ENCODE peak calls at places on chromosome 10, in four cellular contexts. L is upper lobe of right lung, Y is adipocyte, U is stomach. W is an unnamed sample.
A peak's percentile ranks its signal among the peaks of the same experiment; 100 is the strongest.

GRCh38 chr10:42979730-42980467 is 97.0 kb upstream of the RET start:
- DNase-seq in Y (no peak), U (peak; percentile 16), L (no peak), W (no peak)

GRCh38 chr10:71533936-71534335 is 137.2 kb downstream of the CDH23 start:
- DNase-seq in U (no peak), L (no peak), Y (no peak), W (no peak)

GRCh38 chr10:118672766-118673715 is 77.6 kb upstream of the PRLHR start:
- DNase-seq in L (no peak), U (no peak), Y (no peak), W (no peak)

GRCh38 chr10:93106631-93107072 is 33.0 kb downstream of the CYP26A1 start:
- DNase-seq in Y (no peak), L (no peak), U (no peak), W (peak; percentile 98)

GRCh38 chr10:70477661-70478162 is 855 bp upstream of the PALD1 start:
- DNase-seq in L (no peak), Y (no peak), U (no peak), W (peak; percentile 14)

GRCh38 chr10:18797286-18797685 is 138.1 kb downstream of the ARL5B start:
- DNase-seq in Y (no peak), L (no peak), U (no peak), W (peak; percentile 2)

GRCh38 chr10:49080071-49080470 is 35.3 kb downstream of the VSTM4 start:
- DNase-seq in L (peak; percentile 80), Y (peak; percentile 78), U (no peak), W (peak; percentile 87)

GRCh38 chr10:132307823-132308587 is at the start of gene STK32C:
- DNase-seq in L (peak; percentile 97), U (peak; percentile 92), Y (peak; percentile 98), W (peak; percentile 92)

GRCh38 chr10:110416776-110417732 is 80.7 kb upstream of the DUSP5 start:
- DNase-seq in L (no peak), Y (no peak), U (peak; percentile 71), W (no peak)

GRCh38 chr10:4673279-4674040 is 152.5 kb upstream of the AKR1E2 start:
- DNase-seq in U (no peak), L (no peak), Y (no peak), W (no peak)

GRCh38 chr10:121988361-121989324 is at the start of gene TACC2:
- DNase-seq in L (peak; percentile 72), U (no peak), Y (no peak), W (no peak)

GRCh38 chr10:109619914-109620313 is 303.4 kb downstream of the XPNPEP1 start:
- DNase-seq in U (no peak), L (no peak), Y (no peak), W (no peak)

GRCh38 chr10:77682408-77683087 is 44.9 kb upstream of the KCNMA1 start:
- DNase-seq in U (no peak), Y (no peak), L (no peak), W (no peak)

GRCh38 chr10:19629559-19629958 is 186.7 kb upstream of the PLXDC2 start:
- DNase-seq in U (peak; percentile 27), L (peak; percentile 69), Y (peak; percentile 77), W (peak; percentile 93)

GRCh38 chr10:10846476-10846875 is 171.2 kb upstream of the CELF2 start:
- DNase-seq in Y (no peak), L (no peak), U (no peak), W (no peak)

GRCh38 chr10:56522166-56522565 is 161.1 kb upstream of the ZWINT start:
- DNase-seq in Y (no peak), U (no peak), L (no peak), W (no peak)

GRCh38 chr10:99659868-99660366 is 608 bp downstream of the ENTPD7 start:
- DNase-seq in L (no peak), Y (peak; percentile 24), U (no peak), W (peak; percentile 10)

GRCh38 chr10:33008499-33009243 is 50.6 kb upstream of the ITGB1 start:
- DNase-seq in U (peak; percentile 65), Y (peak; percentile 94), L (no peak), W (peak; percentile 96)
- H3K4me3 ChIP-seq in U (no peak overlapping the region), Y (peak overlapping the region; percentile 22), L (no peak overlapping the region), W (no peak overlapping the region)

GRCh38 chr10:16992611-16993119 is 136.9 kb downstream of the CUBN start:
- DNase-seq in L (no peak), U (no peak), Y (peak; percentile 66), W (peak; percentile 65)
- H3K4me3 ChIP-seq in L (no peak overlapping the region), U (no peak overlapping the region), Y (peak overlapping the region; percentile 68), W (peak overlapping the region; percentile 38)

GRCh38 chr10:128210215-128211063 is 84.2 kb upstream of the MKI67 start:
- DNase-seq in L (peak; percentile 89), U (peak; percentile 78), Y (peak; percentile 36), W (peak; percentile 49)
- H3K4me3 ChIP-seq in L (peak overlapping the region; percentile 70), U (peak overlapping the region; percentile 57), Y (peak overlapping the region; percentile 69), W (peak overlapping the region; percentile 61)

DNA sequence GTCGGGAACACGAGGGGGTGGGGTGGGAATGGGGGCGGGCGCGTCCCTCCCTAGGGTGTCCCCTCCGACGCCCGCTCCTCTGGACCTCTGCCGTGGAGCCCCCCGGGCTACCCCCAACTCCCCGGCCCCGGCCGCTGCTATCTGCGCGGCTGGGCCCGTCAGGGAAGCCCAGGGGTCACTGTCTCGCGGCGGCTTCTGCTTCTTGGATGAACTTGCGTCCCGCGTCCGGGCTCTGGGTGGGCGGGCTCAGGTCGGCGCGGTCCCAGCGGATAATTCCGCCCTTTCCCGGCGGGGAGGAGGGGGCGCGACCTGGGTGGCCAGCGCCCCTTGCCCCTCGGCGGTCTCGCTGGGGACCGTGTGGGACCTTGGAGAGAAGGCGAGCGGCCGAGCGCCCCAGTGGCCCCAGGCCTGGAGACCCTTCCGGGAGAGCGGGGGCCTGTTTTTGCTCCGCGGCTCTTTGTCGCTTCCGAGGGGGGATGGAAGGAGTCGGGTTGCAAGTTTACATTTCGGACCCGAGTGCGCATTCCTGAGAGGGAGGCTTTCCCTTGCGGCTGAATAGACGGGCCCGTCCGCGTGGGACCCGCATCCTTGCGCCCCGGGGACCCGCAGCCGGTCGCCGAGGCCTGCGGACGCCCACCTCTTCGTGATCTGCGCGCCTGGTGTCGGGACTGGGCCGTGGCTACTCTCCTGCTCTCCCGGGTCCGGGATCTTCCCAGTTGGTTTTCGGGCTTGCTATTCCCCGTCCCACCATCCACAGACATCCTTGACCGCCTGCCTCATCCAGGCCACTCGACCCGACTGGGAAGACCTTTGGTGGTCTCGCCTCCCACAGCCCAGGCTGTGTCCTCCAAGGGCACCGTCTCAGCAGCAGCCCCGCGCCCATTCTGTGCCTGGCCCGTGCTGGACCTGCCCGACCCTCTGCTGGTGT is 812 bp downstream of the DOCK1 start:
- DNase-seq in U (peak; percentile 33), Y (peak; percentile 69), L (peak; percentile 75), W (peak; percentile 29)
- H3K4me3 ChIP-seq in U (peak overlapping the region; percentile 84), Y (peak overlapping the region; percentile 87), L (peak overlapping the region; percentile 79), W (peak overlapping the region; percentile 81)

GRCh38 chr10:114525368-114525949 is 121.2 kb upstream of the AFAP1L2 start:
- DNase-seq in U (no peak), Y (no peak), L (no peak), W (no peak)
- H3K4me3 ChIP-seq in U (peak overlapping the region; percentile 46), Y (no peak overlapping the region), L (peak overlapping the region; percentile 46), W (no peak overlapping the region)

GRCh38 chr10:76429642-76430041 is 998.2 kb downstream of the LRMDA start:
- DNase-seq in L (no peak), Y (peak; percentile 16), U (no peak), W (no peak)
- H3K4me3 ChIP-seq in L (no peak overlapping the region), Y (peak overlapping the region; percentile 30), U (peak overlapping the region; percentile 3), W (no peak overlapping the region)

GRCh38 chr10:788796-789748 is 99.6 kb upstream of the DIP2C start:
- DNase-seq in Y (peak; percentile 32), U (peak; percentile 83), L (peak; percentile 87), W (peak; percentile 74)

GRCh38 chr10:790821-791551 is 101.5 kb upstream of the DIP2C start:
- DNase-seq in U (peak; percentile 23), L (no peak), Y (no peak), W (no peak)

GRCh38 chr10:787933-788651 is 98.6 kb upstream of the DIP2C start:
- DNase-seq in U (peak; percentile 23), Y (no peak), L (no peak), W (peak; percentile 70)

GRCh38 chr10:791639-792038 is 102.2 kb upstream of the DIP2C start:
- DNase-seq in Y (no peak), U (no peak), L (no peak), W (no peak)

GRCh38 chr10:789831-790701 is 100.6 kb upstream of the DIP2C start:
- DNase-seq in Y (no peak), U (peak; percentile 49), L (no peak), W (no peak)
- H3K4me3 ChIP-seq in Y (no peak overlapping the region), U (no peak overlapping the region), L (no peak overlapping the region), W (no peak overlapping the region)

GRCh38 chr10:112967200-112967599 is 17.2 kb downstream of the TCF7L2 start:
- DNase-seq in Y (peak; percentile 26), L (no peak), U (no peak), W (no peak)

GRCh38 chr10:112966191-112966855 is 16.3 kb downstream of the TCF7L2 start:
- DNase-seq in U (no peak), Y (no peak), L (no peak), W (no peak)

GRCh38 chr10:112962343-112962742 is 12.3 kb downstream of the TCF7L2 start:
- DNase-seq in U (no peak), L (no peak), Y (no peak), W (no peak)

GRCh38 chr10:112963835-112964234 is 13.8 kb downstream of the TCF7L2 start:
- DNase-seq in U (no peak), L (no peak), Y (no peak), W (no peak)

GRCh38 chr10:112964482-112964881 is 14.4 kb downstream of the TCF7L2 start:
- DNase-seq in Y (no peak), L (no peak), U (no peak), W (no peak)
- H3K4me3 ChIP-seq in Y (peak overlapping the region; percentile 9), L (no peak overlapping the region), U (no peak overlapping the region), W (no peak overlapping the region)

DNA sequence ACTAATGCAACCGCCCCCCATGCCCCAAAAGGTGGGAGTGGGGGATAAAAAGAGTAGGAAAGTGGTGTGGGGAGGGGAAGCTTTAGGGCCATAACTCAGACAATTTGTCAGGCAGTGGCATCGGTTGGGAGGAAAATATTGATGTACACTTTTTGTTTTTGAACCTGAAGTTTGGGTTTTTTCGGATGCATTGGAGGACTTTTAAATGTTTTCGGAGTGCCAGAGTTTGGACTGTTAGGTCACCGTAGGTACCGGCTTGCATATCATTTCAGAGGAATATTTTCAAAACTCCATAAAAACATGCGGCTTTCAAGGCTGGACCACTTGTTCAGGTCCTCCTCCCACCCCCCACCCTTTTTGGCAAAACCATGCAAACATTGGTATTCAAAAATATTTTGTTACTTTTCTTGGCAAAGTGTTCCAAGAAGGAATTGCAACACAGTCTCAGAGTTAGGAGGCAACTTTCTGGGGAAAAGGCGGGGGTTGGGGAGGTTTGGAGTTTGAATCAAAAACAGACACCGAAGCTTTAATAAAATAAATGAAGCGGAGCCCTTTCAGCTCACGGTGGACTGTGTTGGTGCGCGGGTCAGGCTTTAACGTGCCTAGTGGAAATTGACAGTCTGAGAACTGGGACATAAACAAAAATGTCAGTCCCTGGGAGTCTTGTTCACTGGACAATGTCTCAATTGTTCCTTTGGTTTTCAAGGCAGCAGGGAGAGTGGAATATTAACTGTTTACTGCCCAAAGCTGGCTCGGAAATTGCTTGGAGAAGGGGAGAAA is 109.1 kb downstream of the TCF7L2 start:
- DNase-seq in U (no peak), Y (peak; percentile 96), L (no peak), W (peak; percentile 68)
- H3K4me3 ChIP-seq in U (peak overlapping the region; percentile 11), Y (peak overlapping the region; percentile 74), L (peak overlapping the region; percentile 4), W (peak overlapping the region; percentile 31)

W was measured in choroid plexus epithelial cell.